ENCODE peak calls at places on chromosomes 7 and 10, in four cellular contexts. Y is IMR-90, C is H9, V is H1. L is an unnamed sample.

GRCh38 chr10:102118867-102119266 is 1.3 kb downstream of the LDB1 start:
- DNase-seq in V (no peak), C (peak), Y (peak), L (peak)

GRCh38 chr10:27100800-27101347 is 580 bp upstream of the ANKRD26 start:
- DNase-seq in Y (no peak), C (no peak), V (no peak), L (peak)

GRCh38 chr10:123136221-123136805 is 543 bp downstream of the HMX3 start:
- DNase-seq in C (no peak), V (no peak), Y (no peak), L (no peak)

GRCh38 chr7:31957090-31957720 is 113.0 kb downstream of the PDE1C start:
- DNase-seq in Y (peak), C (no peak), V (no peak), L (peak)

GRCh38 chr10:12513003-12513365 is 163.6 kb downstream of the CAMK1D start:
- DNase-seq in Y (no peak), V (no peak), C (no peak), L (no peak)

GRCh38 chr10:24824536-24824935 is 100.8 kb upstream of the ARHGAP21 start:
- DNase-seq in Y (no peak), V (no peak), C (no peak), L (no peak)

GRCh38 chr7:140062118-140062527 is 628 bp downstream of the PARP12 start:
- DNase-seq in C (peak), Y (no peak), V (no peak), L (no peak)

GRCh38 chr7:114107522-114107921 is 188.7 kb upstream of the PPP1R3A start:
- DNase-seq in C (no peak), V (no peak), Y (no peak), L (no peak)

GRCh38 chr10:72875250-72876055 is 18.1 kb upstream of the OIT3 start:
- DNase-seq in Y (peak), V (no peak), C (no peak), L (peak)

GRCh38 chr10:28266449-28267224 is 36.2 kb downstream of the MPP7 start:
- DNase-seq in Y (no peak), V (no peak), C (no peak), L (no peak)

GRCh38 chr7:7769712-7770111 is 51.3 kb upstream of the RPA3 start:
- DNase-seq in C (no peak), Y (no peak), V (no peak), L (no peak)

GRCh38 chr10:110005716-110006115 is 2.1 kb upstream of the ADD3 start:
- DNase-seq in Y (peak), C (peak), V (no peak), L (peak)

GRCh38 chr7:100506356-100506930 is 22.7 kb downstream of the NYAP1 start:
- DNase-seq in Y (no peak), V (no peak), C (peak), L (peak)

GRCh38 chr10:102646610-102647432 is 2.5 kb downstream of the TRIM8 start:
- DNase-seq in Y (peak), V (no peak), C (no peak), L (no peak)

GRCh38 chr7:47458057-47458456 is 123.9 kb downstream of the TNS3 start:
- DNase-seq in V (no peak), Y (peak), C (no peak), L (no peak)

GRCh38 chr10:113019692-113020424 is 69.8 kb downstream of the TCF7L2 start:
- DNase-seq in V (no peak), Y (no peak), C (no peak), L (no peak)

GRCh38 chr7:47282790-47283496 is 299.0 kb downstream of the TNS3 start:
- DNase-seq in C (no peak), V (no peak), Y (no peak), L (no peak)

GRCh38 chr7:38951213-38951612 is 26.5 kb upstream of the POU6F2 start:
- DNase-seq in V (no peak), C (no peak), Y (no peak), L (no peak)

GRCh38 chr7:153034791-153035190 is 275.2 kb downstream of the ACTR3B start:
- DNase-seq in V (no peak), Y (no peak), C (no peak), L (no peak)

GRCh38 chr10:76297787-76298281 is 866.4 kb downstream of the LRMDA start:
- DNase-seq in Y (no peak), C (no peak), V (no peak), L (no peak)

GRCh38 chr7:5408777-5409176 is 14.9 kb downstream of the TNRC18 start:
- DNase-seq in C (no peak), V (no peak), Y (peak), L (no peak)

GRCh38 chr10:1399431-1400120 is 337.7 kb downstream of the ADARB2 start:
- DNase-seq in C (no peak), V (no peak), Y (no peak), L (peak)

GRCh38 chr10:78481842-78482241 is 448.2 kb downstream of the RPS24 start:
- DNase-seq in Y (no peak), C (no peak), V (no peak), L (no peak)

GRCh38 chr7:28330384-28331070 is 81.8 kb upstream of the CREB5 start:
- DNase-seq in V (no peak), C (no peak), Y (peak), L (no peak)

GRCh38 chr10:45673074-45673628 is 579 bp upstream of the ZFAND4 start:
- DNase-seq in C (no peak), Y (no peak), V (no peak), L (no peak)

GRCh38 chr10:80539421-80539999 is 1.8 kb downstream of the SH2D4B start:
- DNase-seq in V (no peak), C (no peak), Y (no peak), L (no peak)

GRCh38 chr7:70492641-70493040 is 639.3 kb upstream of the GALNT17 start:
- DNase-seq in V (no peak), C (no peak), Y (no peak), L (no peak)

GRCh38 chr7:83468251-83468739 is 180.6 kb downstream of the SEMA3E start:
- DNase-seq in C (peak), Y (peak), V (no peak), L (peak)

GRCh38 chr10:84818956-84819355 is 490.6 kb downstream of the CCSER2 start:
- DNase-seq in Y (no peak), C (no peak), V (no peak), L (no peak)

GRCh38 chr10:124956764-124957163 is 14.8 kb downstream of the ZRANB1 start:
- DNase-seq in V (no peak), Y (no peak), C (no peak), L (no peak)

GRCh38 chr7:82699773-82700186 is 256.2 kb upstream of the CACNA2D1 start:
- DNase-seq in C (no peak), Y (peak), V (no peak), L (peak)

GRCh38 chr10:58963101-58963534 is 213.3 kb upstream of the PHYHIPL start:
- DNase-seq in Y (no peak), C (peak), V (no peak), L (peak)

GRCh38 chr10:32207544-32207943 is 139.4 kb downstream of the EPC1 start:
- DNase-seq in Y (peak), V (no peak), C (peak), L (peak)

GRCh38 chr10:54402576-54402975 is 398.5 kb downstream of the PCDH15 start:
- DNase-seq in C (no peak), Y (peak), V (no peak), L (peak)

GRCh38 chr7:121499526-121500123 is 103.5 kb upstream of the FAM3C start:
- DNase-seq in Y (no peak), V (no peak), C (no peak), L (no peak)

GRCh38 chr10:106863549-106863948 is 301.0 kb downstream of the SORCS1 start:
- DNase-seq in C (no peak), Y (no peak), V (no peak), L (peak)

GRCh38 chr10:1377756-1378397 is 321.7 kb downstream of the WDR37 start:
- DNase-seq in C (no peak), Y (no peak), V (no peak), L (no peak)

GRCh38 chr7:26091933-26092332 is 60.1 kb upstream of the NFE2L3 start:
- DNase-seq in V (no peak), C (no peak), Y (peak), L (peak)

GRCh38 chr10:127135844-127136577 is 60.4 kb downstream of the INSYN2A start:
- DNase-seq in C (no peak), Y (no peak), V (no peak), L (no peak)

GRCh38 chr10:99444676-99445075 is 14.3 kb upstream of the GOT1 start:
- DNase-seq in C (no peak), Y (no peak), V (no peak), L (no peak)
- H3K18ac ChIP-seq in C (no peak), Y (no peak), V (no peak), L (no peak)

DNA sequence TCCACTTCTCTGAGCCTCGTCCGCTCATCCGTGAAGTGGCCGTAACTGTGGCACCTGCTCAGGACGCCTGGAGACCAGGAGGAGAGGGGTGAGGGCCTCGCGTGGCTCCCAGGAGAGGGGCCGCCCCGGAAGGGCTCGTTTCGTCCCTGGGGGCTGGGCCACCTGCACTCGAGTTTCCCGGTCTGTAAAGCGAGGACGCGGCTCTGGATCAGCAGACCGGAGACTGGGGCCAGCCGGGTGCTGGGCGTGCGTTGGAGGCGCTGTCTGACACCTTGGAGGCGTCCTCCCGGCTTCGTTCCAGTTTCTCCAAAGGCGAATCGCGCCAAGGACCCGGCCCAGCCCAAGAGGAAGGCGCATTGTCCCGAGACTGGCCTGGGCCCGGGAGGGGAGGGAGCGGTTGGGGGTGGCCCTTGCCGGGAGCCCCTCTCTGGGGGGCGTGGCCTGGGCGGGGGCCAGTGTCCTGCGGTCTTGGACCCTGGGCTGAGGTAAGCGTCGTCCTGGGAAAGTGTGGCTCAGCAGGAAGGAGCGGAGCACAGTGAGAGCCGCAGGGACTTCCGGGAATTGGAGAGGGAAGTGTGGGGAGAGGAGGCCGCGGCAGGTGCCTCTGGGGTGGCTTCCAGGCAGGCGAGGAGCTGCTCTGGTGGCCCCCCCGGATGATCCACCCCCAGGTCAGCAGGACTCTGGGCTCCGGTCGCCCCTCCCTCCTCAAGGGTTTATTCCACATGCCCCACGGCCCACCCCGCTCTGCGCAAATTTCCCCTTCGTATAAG is 89.7 kb downstream of the FOXL3 start:
- DNase-seq in V (peak), Y (no peak), C (peak), L (peak)
- H4K8ac ChIP-seq in V (peak), Y (no peak), C (no peak), L (no peak)

GRCh38 chr10:16867990-16868389 is 50.8 kb upstream of the RSU1 start:
- DNase-seq in Y (no peak), C (no peak), V (no peak), L (peak)

GRCh38 chr10:16870331-16870730 is 53.1 kb upstream of the RSU1 start:
- DNase-seq in V (no peak), C (no peak), Y (peak), L (no peak)

GRCh38 chr10:16867556-16867955 is 50.3 kb upstream of the RSU1 start:
- DNase-seq in V (peak), C (no peak), Y (peak), L (peak)

GRCh38 chr10:16863766-16864165 is 46.5 kb upstream of the RSU1 start:
- DNase-seq in C (no peak), Y (no peak), V (no peak), L (no peak)

GRCh38 chr10:16866861-16867260 is 49.6 kb upstream of the RSU1 start:
- DNase-seq in Y (no peak), V (no peak), C (no peak), L (no peak)
- H3K56ac ChIP-seq in Y (no peak), V (no peak), C (no peak), L (no peak)

GRCh38 chr10:70537398-70538194 is 59.0 kb downstream of the PALD1 start:
- DNase-seq in V (no peak), Y (no peak), C (peak), L (peak)
- H3K18ac ChIP-seq in V (no peak), Y (no peak), C (no peak), L (no peak)

GRCh38 chr7:149735779-149736477 is 37.5 kb downstream of the ZNF467 start:
- DNase-seq in C (no peak), Y (no peak), V (no peak), L (no peak)

GRCh38 chr7:149736478-149737360 is 36.7 kb downstream of the ZNF467 start:
- DNase-seq in C (no peak), V (no peak), Y (no peak), L (no peak)

GRCh38 chr7:149733554-149734513 is 39.6 kb downstream of the ZNF467 start:
- DNase-seq in V (no peak), C (peak), Y (no peak), L (no peak)

GRCh38 chr7:149734514-149735075 is 38.8 kb downstream of the ZNF467 start:
- DNase-seq in C (no peak), V (no peak), Y (no peak), L (no peak)

DNA sequence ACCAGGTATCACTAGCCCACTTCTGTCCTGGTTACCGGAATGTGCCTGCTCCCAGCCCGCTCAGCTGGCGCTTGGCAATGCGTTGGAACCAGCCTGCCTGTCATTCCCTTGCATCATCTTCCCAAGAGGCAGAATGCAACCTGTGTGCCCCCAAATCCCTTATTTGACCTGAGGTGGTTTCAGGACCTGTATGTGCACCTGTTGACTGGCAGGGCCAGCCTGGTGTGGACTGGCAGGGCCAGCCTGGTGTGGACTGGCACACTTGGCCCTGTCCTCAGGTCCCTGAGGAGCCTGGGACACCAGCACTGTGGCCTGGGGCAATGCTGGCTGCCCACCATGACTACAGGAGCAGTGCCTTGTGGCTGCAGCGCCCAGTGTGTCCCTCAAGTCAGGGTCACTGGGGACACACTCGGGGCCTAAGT is 38.2 kb downstream of the ZNF467 start:
- DNase-seq in V (no peak), C (no peak), Y (no peak), L (no peak)
- H4K8ac ChIP-seq in V (no peak), C (no peak), Y (no peak), L (no peak)

GRCh38 chr10:43113201-43113893 is 24.9 kb upstream of the CSGALNACT2 start:
- DNase-seq in V (no peak), Y (no peak), C (no peak), L (no peak)
- H3K56ac ChIP-seq in V (no peak), Y (no peak), C (no peak), L (no peak)

DNA sequence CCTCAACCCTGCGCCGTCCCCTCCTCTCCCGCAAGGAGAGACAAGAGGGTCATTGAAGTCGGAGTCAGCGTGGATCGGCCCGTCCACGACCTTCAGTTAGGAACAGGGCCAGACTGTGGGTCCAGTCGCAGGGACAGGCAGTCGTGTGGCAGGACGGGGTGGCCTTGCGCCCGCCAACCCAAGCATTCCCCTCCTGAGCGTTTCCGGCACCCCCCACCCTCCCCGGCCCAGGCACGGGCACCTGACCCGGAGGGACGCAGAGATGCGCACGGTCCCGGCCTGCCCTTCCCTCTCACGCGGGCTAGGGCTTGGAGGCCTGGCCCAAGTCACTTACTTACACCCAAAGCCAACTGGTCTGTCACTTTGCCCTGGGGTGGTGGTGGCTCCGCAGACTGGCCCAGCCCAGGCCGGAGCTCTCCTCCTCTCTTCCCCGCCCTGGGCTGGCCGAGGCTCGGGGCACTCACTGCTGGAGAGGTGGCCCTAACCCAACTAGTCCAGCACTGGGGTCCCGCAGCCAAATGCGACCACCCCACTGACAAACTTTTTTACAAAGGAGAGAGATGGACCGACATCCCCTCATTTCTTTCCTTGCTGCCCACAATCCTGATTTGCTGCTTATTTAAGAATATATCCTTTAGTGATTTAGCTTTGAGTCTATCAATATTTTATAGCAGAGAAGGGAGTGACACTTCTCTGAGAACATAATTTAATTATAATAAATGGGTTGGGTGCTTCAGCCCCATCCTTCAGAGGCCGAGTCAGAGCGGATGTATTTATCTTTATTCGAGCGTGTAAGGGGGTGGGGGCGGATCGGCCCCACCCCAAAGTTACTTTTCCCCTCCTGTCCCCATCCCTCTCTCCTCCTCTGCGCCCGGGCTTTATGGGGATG is 1.2 kb upstream of the UNCX start:
- DNase-seq in C (peak), Y (no peak), V (no peak), L (peak)
- H3K18ac ChIP-seq in C (no peak), Y (no peak), V (peak), L (no peak)

GRCh38 chr10:22054946-22055345 is 51.4 kb upstream of the DNAJC1 start:
- DNase-seq in V (no peak), C (no peak), Y (no peak), L (peak)
- H4K8ac ChIP-seq in V (no peak), C (no peak), Y (no peak), L (no peak)

GRCh38 chr7:106424476-106425016 is 139.8 kb upstream of the NAMPT start:
- DNase-seq in V (no peak), C (no peak), Y (no peak), L (no peak)

GRCh38 chr7:106430103-106430502 is 145.3 kb upstream of the NAMPT start:
- DNase-seq in C (no peak), Y (no peak), V (no peak), L (no peak)

GRCh38 chr7:106425017-106425719 is 140.4 kb upstream of the NAMPT start:
- DNase-seq in V (no peak), Y (peak), C (no peak), L (no peak)

GRCh38 chr7:106423836-106424475 is 139.2 kb upstream of the NAMPT start:
- DNase-seq in V (no peak), C (no peak), Y (no peak), L (no peak)

DNA sequence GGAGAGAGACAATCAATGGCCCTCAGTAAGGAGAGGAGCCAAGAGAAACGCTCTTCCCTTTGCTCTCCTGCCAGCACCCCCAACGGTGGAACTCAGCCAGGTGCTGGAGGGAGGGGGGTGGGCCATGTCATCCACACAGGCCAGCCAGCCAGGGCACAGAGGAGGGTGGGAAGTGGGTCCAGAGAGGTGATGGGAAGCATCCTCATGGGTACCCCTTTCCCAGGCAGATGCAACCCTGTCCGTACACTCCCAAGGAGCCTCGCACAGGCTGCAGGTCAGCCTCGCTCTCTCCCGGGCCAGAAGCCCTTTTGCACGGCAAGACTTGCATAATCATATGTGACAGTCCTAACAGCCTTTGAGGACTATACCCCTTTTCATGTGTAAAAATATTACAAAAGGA is 142.0 kb upstream of the NAMPT start:
- DNase-seq in Y (no peak), C (no peak), V (no peak), L (no peak)
- H3K56ac ChIP-seq in Y (no peak), C (no peak), V (no peak), L (no peak)

DNA sequence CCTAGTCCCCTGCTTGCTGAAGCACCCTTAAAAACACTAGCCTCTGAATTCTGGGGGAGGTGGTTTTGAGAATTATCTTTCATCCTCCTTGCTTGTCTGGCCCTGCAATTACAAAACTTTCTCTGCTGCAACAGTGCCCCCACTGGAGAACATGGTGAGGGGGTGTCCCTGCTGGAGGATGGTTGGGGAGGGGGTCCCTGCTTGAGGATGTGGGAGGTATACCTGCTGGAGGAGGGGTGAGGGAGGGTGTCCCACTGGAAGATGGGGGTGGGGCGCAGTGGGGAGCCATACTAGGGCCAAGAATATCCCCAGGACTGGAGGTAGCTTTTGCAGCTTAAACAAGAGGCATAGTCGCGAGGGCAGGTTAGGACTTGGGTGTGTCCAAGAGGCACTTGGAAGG is 3.2 kb upstream of the POLM start:
- DNase-seq in C (no peak), Y (no peak), V (no peak), L (no peak)
- H3K18ac ChIP-seq in C (peak), Y (peak), V (no peak), L (no peak)